ENCODE peak calls at places on chromosomes 4 and X, in six cellular contexts. One of them, this sample, is unnamed.

GRCh38 chr4:81631958-81632439 is 160.3 kb upstream of the RASGEF1B start:
- DNase-seq in GM12891: no peak
- DNase-seq in K562: no peak
- DNase-seq in HepG2: peak
- DNase-seq in GM12878: no peak
- DNase-seq in H1: no peak
- DNase-seq in this sample: no peak

GRCh38 chrX:106246511-106246910 is 78.4 kb downstream of the PWWP3B start:
- DNase-seq in GM12878: no peak
- DNase-seq in K562: no peak
- DNase-seq in H1: no peak
- DNase-seq in HepG2: no peak
- DNase-seq in GM12891: no peak
- DNase-seq in this sample: no peak

GRCh38 chrX:136166221-136166855 is 19.0 kb downstream of the FHL1 start:
- DNase-seq in H1: no peak
- DNase-seq in K562: peak
- DNase-seq in GM12891: no peak
- DNase-seq in HepG2: no peak
- DNase-seq in GM12878: no peak
- DNase-seq in this sample: no peak

GRCh38 chr4:4439782-4440181 is 52.9 kb downstream of the NSG1 start:
- DNase-seq in GM12891: no peak
- DNase-seq in H1: no peak
- DNase-seq in GM12878: no peak
- DNase-seq in HepG2: no peak
- DNase-seq in K562: no peak
- DNase-seq in this sample: no peak

GRCh38 chrX:9906919-9907318 is 60.2 kb upstream of the CLDN34 start:
- DNase-seq in HepG2: no peak
- DNase-seq in GM12878: no peak
- DNase-seq in K562: no peak
- DNase-seq in H1: no peak
- DNase-seq in GM12891: no peak
- DNase-seq in this sample: no peak

GRCh38 chr4:3177905-3178304 is 71.1 kb upstream of the MSANTD1 start:
- DNase-seq in K562: no peak
- DNase-seq in GM12891: no peak
- DNase-seq in H1: no peak
- DNase-seq in GM12878: no peak
- DNase-seq in HepG2: no peak
- DNase-seq in this sample: no peak

GRCh38 chr4:8515316-8516060 is 64.7 kb upstream of the GPR78 start:
- DNase-seq in HepG2: no peak
- DNase-seq in GM12878: no peak
- DNase-seq in GM12891: no peak
- DNase-seq in K562: no peak
- DNase-seq in H1: no peak
- DNase-seq in this sample: no peak

GRCh38 chr4:177499537-177499936 is 57.3 kb upstream of the AGA start:
- DNase-seq in K562: no peak
- DNase-seq in GM12891: no peak
- DNase-seq in HepG2: no peak
- DNase-seq in H1: no peak
- DNase-seq in GM12878: no peak
- DNase-seq in this sample: no peak

GRCh38 chr4:120842046-120842445 is 80.5 kb downstream of the PRDM5 start:
- DNase-seq in GM12878: no peak
- DNase-seq in H1: no peak
- DNase-seq in GM12891: no peak
- DNase-seq in K562: no peak
- DNase-seq in HepG2: no peak
- DNase-seq in this sample: no peak

GRCh38 chr4:57078685-57079521 is 31.3 kb downstream of the IGFBP7 start:
- DNase-seq in H1: no peak
- DNase-seq in GM12878: no peak
- DNase-seq in HepG2: peak
- DNase-seq in GM12891: no peak
- DNase-seq in K562: no peak
- DNase-seq in this sample: no peak

GRCh38 chr4:121256346-121256745 is 92.2 kb upstream of the TNIP3 start:
- DNase-seq in K562: no peak
- DNase-seq in H1: no peak
- DNase-seq in HepG2: no peak
- DNase-seq in GM12891: no peak
- DNase-seq in GM12878: peak
- DNase-seq in this sample: peak

GRCh38 chrX:149641432-149641831 is 9.8 kb upstream of the TMEM185A start:
- DNase-seq in GM12878: no peak
- DNase-seq in HepG2: no peak
- DNase-seq in H1: no peak
- DNase-seq in GM12891: no peak
- DNase-seq in K562: no peak
- DNase-seq in this sample: no peak

GRCh38 chr4:80103615-80104014 is 30.6 kb upstream of the ANTXR2 start:
- DNase-seq in GM12891: no peak
- DNase-seq in HepG2: no peak
- DNase-seq in K562: no peak
- DNase-seq in GM12878: no peak
- DNase-seq in H1: no peak
- DNase-seq in this sample: no peak

GRCh38 chr4:60648774-60649173 is 551.4 kb upstream of the ADGRL3 start:
- DNase-seq in K562: no peak
- DNase-seq in H1: no peak
- DNase-seq in GM12878: no peak
- DNase-seq in GM12891: no peak
- DNase-seq in HepG2: no peak
- DNase-seq in this sample: no peak

GRCh38 chrX:33252306-33252825 is 41.0 kb upstream of the DMD start:
- DNase-seq in GM12878: no peak
- DNase-seq in GM12891: no peak
- DNase-seq in K562: no peak
- DNase-seq in H1: peak
- DNase-seq in HepG2: no peak
- DNase-seq in this sample: no peak

GRCh38 chrX:150007356-150007755 is 69.1 kb upstream of the EOLA2 start:
- DNase-seq in HepG2: no peak
- DNase-seq in GM12891: no peak
- DNase-seq in K562: no peak
- DNase-seq in GM12878: no peak
- DNase-seq in H1: no peak
- DNase-seq in this sample: no peak

GRCh38 chr4:42787071-42787463 is 105.4 kb upstream of the GRXCR1 start:
- DNase-seq in GM12878: no peak
- DNase-seq in GM12891: no peak
- DNase-seq in H1: no peak
- DNase-seq in K562: no peak
- DNase-seq in HepG2: no peak
- DNase-seq in this sample: no peak

GRCh38 chr4:20176881-20177280 is 74.8 kb upstream of the SLIT2 start:
- DNase-seq in GM12878: no peak
- DNase-seq in K562: no peak
- DNase-seq in GM12891: no peak
- DNase-seq in H1: no peak
- DNase-seq in HepG2: no peak
- DNase-seq in this sample: no peak

GRCh38 chr4:41437264-41437566 is 100.7 kb upstream of the LIMCH1 start:
- DNase-seq in GM12891: no peak
- DNase-seq in H1: no peak
- DNase-seq in HepG2: no peak
- DNase-seq in K562: no peak
- DNase-seq in GM12878: no peak
- DNase-seq in this sample: no peak

GRCh38 chr4:176443117-176443516 is 123.4 kb downstream of the SPCS3 start:
- DNase-seq in K562: no peak
- DNase-seq in GM12891: no peak
- DNase-seq in H1: no peak
- DNase-seq in GM12878: no peak
- DNase-seq in HepG2: no peak
- DNase-seq in this sample: no peak

GRCh38 chr4:1854752-1855151 is 1.2 kb downstream of the LETM1 start:
- DNase-seq in HepG2: no peak
- DNase-seq in H1: no peak
- DNase-seq in GM12878: no peak
- DNase-seq in GM12891: no peak
- DNase-seq in K562: no peak
- DNase-seq in this sample: no peak

GRCh38 chr4:119040711-119041185 is 94.9 kb upstream of the MYOZ2 start:
- DNase-seq in GM12891: no peak
- DNase-seq in H1: no peak
- DNase-seq in HepG2: no peak
- DNase-seq in GM12878: no peak
- DNase-seq in K562: no peak
- DNase-seq in this sample: no peak

GRCh38 chr4:93730251-93730650 is 98.3 kb upstream of the ATOH1 start:
- DNase-seq in K562: no peak
- DNase-seq in HepG2: no peak
- DNase-seq in GM12878: no peak
- DNase-seq in GM12891: no peak
- DNase-seq in H1: no peak
- DNase-seq in this sample: no peak

GRCh38 chr4:26058537-26058936 is 144.5 kb downstream of the SMIM20 start:
- DNase-seq in HepG2: no peak
- DNase-seq in H1: no peak
- DNase-seq in GM12891: no peak
- DNase-seq in K562: no peak
- DNase-seq in GM12878: peak
- DNase-seq in this sample: no peak

GRCh38 chr4:98656443-98656842 is 2.0 kb downstream of the TSPAN5 start:
- DNase-seq in GM12878: no peak
- DNase-seq in K562: no peak
- DNase-seq in H1: no peak
- DNase-seq in HepG2: no peak
- DNase-seq in GM12891: no peak
- DNase-seq in this sample: no peak

GRCh38 chr4:139144911-139145551 is 32.0 kb downstream of the ELF2 start:
- DNase-seq in GM12878: no peak
- DNase-seq in K562: no peak
- DNase-seq in GM12891: no peak
- DNase-seq in HepG2: no peak
- DNase-seq in H1: no peak
- DNase-seq in this sample: no peak

DNA sequence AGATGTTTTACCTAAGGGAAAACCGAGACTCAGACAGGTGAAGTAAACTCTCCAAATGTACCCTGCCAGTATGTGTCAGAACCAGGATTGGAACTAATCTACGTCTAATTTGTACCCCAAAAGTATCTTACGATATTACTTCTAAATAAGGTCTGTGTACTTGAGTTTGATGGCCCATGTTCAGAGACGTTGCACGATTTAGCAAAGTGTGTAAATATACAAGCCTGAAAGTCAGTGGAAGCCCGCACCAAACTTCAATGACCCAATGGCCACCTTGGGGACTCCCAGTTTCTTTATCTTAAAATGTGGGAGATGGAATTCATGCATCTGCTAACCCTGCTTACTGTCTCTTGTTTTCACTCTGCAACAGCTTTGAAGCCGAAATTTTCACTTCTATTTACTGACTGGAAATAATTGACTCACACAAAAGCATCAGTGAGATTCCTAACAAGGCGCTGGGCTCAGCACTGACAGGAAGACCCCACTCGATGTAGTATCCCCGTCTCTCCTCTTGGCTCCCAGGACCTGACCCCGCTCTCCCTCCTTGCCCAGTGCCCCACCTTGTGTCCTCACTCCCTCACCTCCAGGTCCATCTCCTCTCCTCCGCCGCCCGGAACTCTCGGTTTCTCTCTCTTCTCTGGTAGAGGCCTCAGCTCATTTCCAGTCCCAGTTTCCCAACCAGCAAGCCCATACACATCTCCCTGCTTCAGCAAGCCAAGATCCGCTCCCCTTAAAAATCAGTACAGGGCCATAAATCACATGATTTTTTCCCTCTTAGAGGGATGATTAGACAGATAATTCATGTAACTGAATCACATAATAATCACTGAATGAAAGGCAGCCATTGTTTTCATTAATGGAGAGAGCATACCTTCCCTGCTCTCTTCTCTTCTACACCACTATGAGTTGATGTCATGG is 42.8 kb downstream of the ENPP6 start:
- DNase-seq in H1: no peak
- DNase-seq in GM12878: no peak
- DNase-seq in K562: no peak
- DNase-seq in GM12891: no peak
- DNase-seq in HepG2: no peak
- DNase-seq in this sample: no peak
- TF ChIP-seq TAF1 in H1: no peak
- TF ChIP-seq TAF1 in GM12878: no peak
- TF ChIP-seq TAF1 in K562: no peak
- TF ChIP-seq TAF1 in GM12891: no peak
- TF ChIP-seq TAF1 in HepG2: no peak
- TF ChIP-seq TAF1 in this sample: no peak

GRCh38 chr4:16669036-16669435 is 229.4 kb downstream of the LDB2 start:
- DNase-seq in GM12891: no peak
- DNase-seq in GM12878: no peak
- DNase-seq in K562: no peak
- DNase-seq in H1: no peak
- DNase-seq in HepG2: no peak
- DNase-seq in this sample: no peak
- TF ChIP-seq POLR2AphosphoS5 in GM12891: no peak
- TF ChIP-seq POLR2AphosphoS5 in GM12878: no peak
- TF ChIP-seq POLR2AphosphoS5 in K562: no peak
- TF ChIP-seq POLR2AphosphoS5 in H1: no peak
- TF ChIP-seq POLR2AphosphoS5 in HepG2: no peak
- TF ChIP-seq POLR2AphosphoS5 in this sample: no peak

GRCh38 chr4:114435118-114435517 is 163.5 kb upstream of the UGT8 start:
- DNase-seq in GM12891: no peak
- DNase-seq in GM12878: no peak
- DNase-seq in K562: no peak
- DNase-seq in HepG2: no peak
- DNase-seq in H1: no peak
- DNase-seq in this sample: no peak
- TF ChIP-seq POLR2A in GM12891: no peak
- TF ChIP-seq POLR2A in GM12878: no peak
- TF ChIP-seq POLR2A in K562: no peak
- TF ChIP-seq POLR2A in HepG2: no peak
- TF ChIP-seq POLR2A in H1: no peak
- TF ChIP-seq POLR2A in this sample: no peak

DNA sequence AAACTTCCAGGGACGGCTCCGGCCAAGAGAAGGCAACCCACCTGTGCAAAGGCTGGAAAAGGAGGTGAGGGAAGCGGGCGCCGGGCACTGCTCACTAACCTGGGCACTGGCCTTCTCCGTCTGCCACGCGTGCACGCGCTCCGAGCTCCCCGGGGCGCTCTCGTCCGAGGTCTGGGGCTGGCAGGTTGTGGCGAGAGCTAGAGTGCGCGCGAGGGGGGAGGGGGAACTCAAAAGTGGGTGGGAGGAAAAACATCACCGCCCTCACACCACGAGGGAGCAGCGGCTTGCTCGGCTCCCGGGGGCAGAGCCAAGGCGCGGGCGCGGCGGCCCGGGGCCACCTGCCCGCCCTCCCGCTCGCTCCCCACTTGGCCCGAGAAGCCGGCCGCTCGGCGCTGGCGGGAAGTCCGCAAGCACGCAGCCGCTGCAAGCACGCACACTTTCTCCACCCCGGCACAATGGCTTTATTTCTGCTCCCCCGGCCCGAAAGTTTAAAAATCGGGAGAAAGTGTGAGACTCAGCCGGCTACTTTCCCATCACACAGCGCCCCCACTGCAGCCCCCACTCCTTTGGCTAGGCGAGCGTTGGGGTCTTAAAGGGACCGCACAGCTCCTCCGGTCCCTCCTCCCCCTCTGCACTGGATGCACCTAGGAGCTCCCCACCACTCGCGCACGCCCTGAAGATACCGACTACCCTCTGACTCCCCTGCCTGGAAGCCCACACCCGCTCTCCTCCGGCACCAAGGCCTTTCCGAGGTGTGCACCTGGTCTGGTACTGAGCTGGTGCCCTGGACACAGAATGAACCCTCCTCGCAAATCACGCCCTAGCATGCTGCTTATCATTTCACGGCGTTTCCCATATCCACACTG is at the start of gene CHRDL1:
- DNase-seq in K562: no peak
- DNase-seq in GM12878: no peak
- DNase-seq in GM12891: no peak
- DNase-seq in HepG2: no peak
- DNase-seq in H1: no peak
- DNase-seq in this sample: no peak
- TF ChIP-seq TAF1 in K562: no peak
- TF ChIP-seq TAF1 in GM12878: no peak
- TF ChIP-seq TAF1 in GM12891: no peak
- TF ChIP-seq TAF1 in HepG2: no peak
- TF ChIP-seq TAF1 in H1: peak
- TF ChIP-seq TAF1 in this sample: no peak

This sample was measured in GM12892.